ENCODE peak calls at places on chromosomes 7 and 10, in four cellular contexts. Y is SK-N-DZ, A is lower lobe of right lung, D is kidney. V is an unnamed sample.

GRCh38 chr7:68461430-68461829 is 1136.8 kb upstream of the AUTS2 start:
- DNase-seq in Y (no peak), A (no peak), D (no peak), V (no peak)

GRCh38 chr7:28410628-28411578 is 1.4 kb upstream of the CREB5 start:
- DNase-seq in D (peak; percentile 71), A (peak; percentile 49), Y (no peak), V (peak; percentile 24)

GRCh38 chr10:59991661-59992060 is 85.3 kb upstream of the CCDC6 start:
- DNase-seq in A (peak; percentile 74), D (no peak), Y (peak; percentile 12), V (no peak)

GRCh38 chr7:157211710-157212109 is 73.0 kb downstream of the UBE3C start:
- DNase-seq in Y (no peak), D (no peak), A (no peak), V (no peak)

GRCh38 chr7:105199372-105199771 is 185.4 kb downstream of the KMT2E start:
- DNase-seq in A (no peak), D (no peak), Y (no peak), V (no peak)

GRCh38 chr7:135774284-135774683 is 25.7 kb upstream of the FAM180A start:
- DNase-seq in Y (no peak), D (no peak), A (no peak), V (no peak)

GRCh38 chr7:16646427-16647081 is 573 bp downstream of the BZW2 start:
- DNase-seq in Y (peak; percentile 12), A (no peak), D (no peak), V (no peak)

GRCh38 chr7:112986256-112987031 is 100.2 kb downstream of the GPR85 start:
- DNase-seq in Y (no peak), D (no peak), A (no peak), V (no peak)

GRCh38 chr7:54833021-54833467 is 74.0 kb upstream of the SEC61G start:
- DNase-seq in A (no peak), Y (no peak), D (peak; percentile 93), V (no peak)

GRCh38 chr7:113289140-113289740 is 170.9 kb upstream of the SMIM30 start:
- DNase-seq in Y (peak; percentile 29), D (no peak), A (no peak), V (no peak)

V was measured in activated T-cell treated with anti-CD3 and anti-CD28 coated beads, Interleukin-2, amount 50 U/mL, for 48 hours.